ENCODE peak calls at places on chromosome 11, in five cellular contexts. S is K562, K is GM12878, Q is H1, G is HepG2. B is an unnamed sample.

GRCh38 chr11:33915521-33915920 is 23.6 kb upstream of the LMO2 start:
- DNase-seq in G (no peak), Q (no peak), K (no peak), S (no peak), B (no peak)

GRCh38 chr11:29448246-29448877 is 568.5 kb downstream of the KCNA4 start:
- DNase-seq in S (no peak), Q (no peak), K (no peak), G (no peak), B (no peak)

GRCh38 chr11:93743316-93743715 is 1.8 kb downstream of the C11orf54 start:
- DNase-seq in G (no peak), K (no peak), Q (no peak), S (no peak), B (no peak)

GRCh38 chr11:93543292-93543977 is at the start of gene SMCO4:
- DNase-seq in Q (peak), G (peak), K (no peak), S (peak), B (peak)

GRCh38 chr11:100961633-100962032 is 168.0 kb downstream of the PGR start:
- DNase-seq in G (no peak), K (no peak), S (peak), Q (no peak), B (no peak)

GRCh38 chr11:20563871-20564270 is 35.5 kb upstream of the SLC6A5 start:
- DNase-seq in Q (no peak), K (no peak), S (no peak), G (no peak), B (no peak)

GRCh38 chr11:27291954-27292641 is 70.9 kb downstream of the CCDC34 start:
- DNase-seq in Q (no peak), K (no peak), G (peak), S (no peak), B (no peak)

GRCh38 chr11:120995184-120995583 is 28.7 kb upstream of the TBCEL start:
- DNase-seq in S (no peak), Q (no peak), G (no peak), K (no peak), B (no peak)

GRCh38 chr11:113305440-113306336 is 8.7 kb upstream of the TTC12 start:
- DNase-seq in K (no peak), S (peak), Q (peak), G (peak), B (peak)

GRCh38 chr11:12258451-12258850 is 118.9 kb upstream of the PARVA start:
- DNase-seq in G (peak), Q (no peak), K (no peak), S (peak), B (no peak)

GRCh38 chr11:35101223-35101622 is 37.7 kb upstream of the CD44 start:
- DNase-seq in Q (no peak), K (no peak), G (peak), S (no peak), B (no peak)
- TF ChIP-seq POLR2AphosphoS5 in Q (no peak), K (no peak), G (no peak), S (no peak), B (no peak)

GRCh38 chr11:68030318-68031135 is at the start of gene NDUFS8:
- DNase-seq in Q (peak), G (peak), S (peak), K (peak), B (peak)
- TF ChIP-seq POLR2A in Q (peak), G (no peak), S (peak), K (peak), B (peak)

GRCh38 chr11:68935066-68935465 is 31.4 kb downstream of the IGHMBP2 start:
- DNase-seq in G (no peak), S (no peak), Q (no peak), K (no peak), B (no peak)

GRCh38 chr11:68934321-68934645 is 30.6 kb downstream of the IGHMBP2 start:
- DNase-seq in S (no peak), G (no peak), Q (no peak), K (no peak), B (no peak)

GRCh38 chr11:68932933-68933577 is 29.4 kb downstream of the IGHMBP2 start:
- DNase-seq in K (no peak), Q (no peak), G (no peak), S (no peak), B (no peak)

GRCh38 chr11:68934666-68935065 is 31.0 kb downstream of the IGHMBP2 start:
- DNase-seq in G (no peak), K (no peak), Q (no peak), S (no peak), B (no peak)

DNA sequence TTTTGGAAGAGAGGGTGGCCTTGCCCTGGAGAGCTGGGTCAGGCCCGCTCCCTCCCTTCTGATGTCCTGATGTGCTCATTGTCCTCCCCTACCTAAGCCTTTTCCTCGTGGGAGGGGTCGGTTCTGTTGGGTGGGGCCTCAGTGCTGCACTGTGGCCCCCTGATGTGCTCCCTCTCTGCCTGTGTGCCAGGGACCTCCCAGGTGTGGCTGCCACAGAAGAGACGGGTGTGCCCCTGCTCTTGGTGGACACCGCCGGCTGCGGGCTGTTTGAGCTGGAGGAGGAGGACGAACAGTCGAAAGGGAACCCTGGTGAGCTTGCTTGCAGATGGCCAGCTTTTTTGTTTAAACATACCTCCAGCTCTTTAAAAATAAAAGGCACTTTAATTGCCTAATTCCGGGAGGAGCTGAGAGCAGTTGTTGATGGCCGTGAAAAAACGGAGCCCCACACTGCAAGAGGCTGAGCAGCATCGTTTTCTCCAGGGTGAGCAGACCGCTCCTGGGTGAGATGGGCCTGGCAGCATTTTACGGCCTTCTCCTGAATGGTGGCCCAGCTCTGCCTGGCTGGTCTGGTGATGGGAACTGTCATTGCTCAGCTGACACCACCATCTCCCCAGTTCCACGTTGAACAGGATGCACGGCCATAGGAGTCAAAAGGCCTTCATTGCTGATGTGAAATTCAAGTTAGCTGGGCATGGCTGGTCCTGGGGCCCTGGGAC is 30.1 kb downstream of the IGHMBP2 start:
- DNase-seq in K (no peak), S (no peak), G (no peak), Q (no peak), B (no peak)
- TF ChIP-seq TAF1 in K (no peak), S (no peak), G (no peak), Q (no peak), B (no peak)

DNA sequence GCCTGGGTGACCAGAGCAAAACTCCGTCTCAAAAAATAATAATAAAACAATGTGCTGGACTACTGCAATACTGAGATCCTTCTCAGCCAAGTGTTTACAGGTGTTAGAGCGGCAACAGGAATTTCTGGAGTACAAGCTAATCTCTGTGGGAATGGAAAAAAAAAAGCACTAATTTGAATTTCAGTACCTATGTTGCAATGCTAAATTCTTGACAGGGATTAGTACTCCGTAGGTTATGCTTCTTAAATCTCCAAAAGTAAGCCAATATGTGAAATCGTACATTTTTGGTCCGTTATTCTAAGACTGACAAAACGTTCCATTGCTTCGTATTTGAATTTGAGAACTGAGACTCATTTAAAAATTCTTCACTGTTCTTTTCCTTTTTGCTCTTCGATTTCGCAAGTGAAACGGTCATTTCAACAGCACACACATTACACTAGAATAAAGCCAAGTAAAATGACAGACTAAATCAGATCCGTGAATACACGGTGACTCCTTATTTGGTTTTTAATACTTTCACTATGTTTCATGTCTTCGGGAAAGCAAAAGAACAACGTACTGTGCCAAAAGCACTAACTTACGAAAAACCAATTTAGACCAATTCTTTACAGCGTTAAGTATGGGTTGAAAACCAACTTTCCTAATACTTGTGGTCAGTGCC is 969 bp downstream of the ATL3 start:
- DNase-seq in Q (no peak), K (no peak), S (no peak), G (no peak), B (no peak)
- TF ChIP-seq POLR2AphosphoS5 in Q (no peak), K (no peak), S (no peak), G (no peak), B (no peak)

GRCh38 chr11:415640-416041 is 842 bp upstream of the SIGIRR start:
- DNase-seq in Q (peak), K (no peak), G (no peak), S (no peak), B (no peak)

GRCh38 chr11:416051-416756 is 1.4 kb upstream of the SIGIRR start:
- DNase-seq in Q (no peak), G (no peak), S (no peak), K (no peak), B (no peak)

GRCh38 chr11:418343-419247 is 3.8 kb upstream of the SIGIRR start:
- DNase-seq in K (no peak), Q (peak), G (no peak), S (no peak), B (no peak)

GRCh38 chr11:417652-418342 is 3.0 kb upstream of the SIGIRR start:
- DNase-seq in G (no peak), K (no peak), S (no peak), Q (no peak), B (no peak)

DNA sequence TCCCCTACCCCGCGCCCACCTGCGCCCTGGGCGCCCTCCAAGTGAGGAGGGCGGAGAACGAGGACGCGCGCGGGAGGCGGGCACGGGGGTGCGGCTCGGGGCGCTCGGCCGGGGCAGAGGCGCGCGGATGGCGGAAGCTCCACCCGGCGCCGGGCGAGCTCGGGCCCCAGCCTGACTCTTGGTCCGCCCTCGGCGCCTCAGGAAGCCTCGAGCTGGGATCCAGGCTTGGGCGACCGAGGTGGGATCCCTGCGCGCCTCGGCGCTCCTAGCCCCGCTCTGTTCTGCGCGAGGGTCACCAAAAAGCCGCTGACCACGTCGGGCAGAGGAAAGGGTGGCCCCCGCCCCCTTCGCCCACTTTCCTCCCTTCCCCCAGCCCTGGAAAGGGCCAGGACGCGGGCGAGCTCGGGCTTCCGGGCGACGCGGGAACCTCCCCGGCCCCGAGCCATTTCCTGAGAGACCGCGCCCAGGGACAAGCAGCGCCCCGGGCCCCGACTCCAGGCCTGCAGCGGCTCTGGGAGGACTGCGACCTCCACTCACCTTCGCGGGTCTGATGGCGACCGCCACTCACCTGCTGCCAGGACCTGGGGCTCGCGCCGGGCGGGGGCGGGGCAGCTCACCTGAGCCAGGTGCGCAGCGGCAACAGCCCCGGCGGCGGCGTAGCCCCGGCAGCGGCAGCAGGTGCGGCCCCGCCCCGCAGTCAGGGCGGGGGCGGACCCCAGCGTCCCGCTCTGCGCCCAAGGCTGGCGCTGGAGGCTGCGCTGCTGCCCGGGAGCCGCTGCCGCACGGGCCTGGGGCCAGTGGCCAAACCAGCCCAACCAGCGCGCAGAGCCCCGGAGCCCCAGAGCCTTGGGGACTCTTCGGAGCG is 2.2 kb upstream of the SIGIRR start:
- DNase-seq in S (no peak), Q (peak), G (no peak), K (no peak), B (no peak)
- TF ChIP-seq POLR2A in S (no peak), Q (no peak), G (no peak), K (peak), B (no peak)

GRCh38 chr11:13378316-13378715 is 84.7 kb downstream of the BTBD10 start:
- DNase-seq in G (no peak), S (no peak), Q (no peak), K (no peak), B (no peak)
- TF ChIP-seq TAF1 in G (no peak), S (no peak), Q (no peak), K (no peak), B (no peak)

GRCh38 chr11:47391077-47391583 is 12.8 kb upstream of the SPI1 start:
- DNase-seq in G (no peak), Q (no peak), S (no peak), K (no peak), B (no peak)
- TF ChIP-seq POLR2AphosphoS5 in G (no peak), Q (no peak), S (no peak), K (no peak), B (no peak)

GRCh38 chr11:35271031-35271430 is 132.1 kb downstream of the CD44 start:
- DNase-seq in Q (no peak), S (no peak), K (no peak), G (no peak), B (no peak)
- TF ChIP-seq POLR2A in Q (no peak), S (no peak), K (no peak), G (no peak), B (no peak)